ENCODE peak calls at places on chromosomes 2 and 18, in seven cellular contexts. One of them, this sample, is unnamed.

GRCh38 chr2:219272351-219272750 is 6.8 kb upstream of the DNAJB2 start:
- DNase-seq in endothelial cell: no peak
- DNase-seq in NCI-H2171 treated with DMSO at 0.1 percent for 48 hours: no peak
- DNase-seq in activated T-cell treated with anti-CD3 and anti-CD28 coated beads for 1 hour: no peak
- DNase-seq in fibroblast of mammary gland: no peak
- DNase-seq in stimulated activated CD4-positive, alpha-beta T cell treated with anti-CD3 and anti-CD28 coated beads, Interleukin-2, amount 100 ng/mL, for 48 hours: no peak
- DNase-seq in iris pigment epithelial cell: no peak
- DNase-seq in this sample: no peak

GRCh38 chr18:32753656-32754221 is 19.1 kb downstream of the KLHL14 start:
- DNase-seq in fibroblast of mammary gland: no peak
- DNase-seq in activated T-cell treated with anti-CD3 and anti-CD28 coated beads for 1 hour: no peak
- DNase-seq in stimulated activated CD4-positive, alpha-beta T cell treated with anti-CD3 and anti-CD28 coated beads, Interleukin-2, amount 100 ng/mL, for 48 hours: no peak
- DNase-seq in endothelial cell: no peak
- DNase-seq in iris pigment epithelial cell: no peak
- DNase-seq in NCI-H2171 treated with DMSO at 0.1 percent for 48 hours: no peak
- DNase-seq in this sample: no peak

GRCh38 chr2:20609349-20609994 is 41.4 kb downstream of the HS1BP3 start:
- DNase-seq in iris pigment epithelial cell: peak
- DNase-seq in stimulated activated CD4-positive, alpha-beta T cell treated with anti-CD3 and anti-CD28 coated beads, Interleukin-2, amount 100 ng/mL, for 48 hours: no peak
- DNase-seq in NCI-H2171 treated with DMSO at 0.1 percent for 48 hours: peak
- DNase-seq in activated T-cell treated with anti-CD3 and anti-CD28 coated beads for 1 hour: no peak
- DNase-seq in endothelial cell: no peak
- DNase-seq in fibroblast of mammary gland: peak
- DNase-seq in this sample: no peak

GRCh38 chr2:142980246-142981068 is 103.0 kb downstream of the KYNU start:
- DNase-seq in fibroblast of mammary gland: peak
- DNase-seq in iris pigment epithelial cell: peak
- DNase-seq in stimulated activated CD4-positive, alpha-beta T cell treated with anti-CD3 and anti-CD28 coated beads, Interleukin-2, amount 100 ng/mL, for 48 hours: no peak
- DNase-seq in endothelial cell: no peak
- DNase-seq in NCI-H2171 treated with DMSO at 0.1 percent for 48 hours: peak
- DNase-seq in activated T-cell treated with anti-CD3 and anti-CD28 coated beads for 1 hour: no peak
- DNase-seq in this sample: no peak

GRCh38 chr2:19207452-19207851 is 151.0 kb downstream of the OSR1 start:
- DNase-seq in stimulated activated CD4-positive, alpha-beta T cell treated with anti-CD3 and anti-CD28 coated beads, Interleukin-2, amount 100 ng/mL, for 48 hours: no peak
- DNase-seq in endothelial cell: no peak
- DNase-seq in fibroblast of mammary gland: no peak
- DNase-seq in activated T-cell treated with anti-CD3 and anti-CD28 coated beads for 1 hour: no peak
- DNase-seq in iris pigment epithelial cell: no peak
- DNase-seq in NCI-H2171 treated with DMSO at 0.1 percent for 48 hours: peak
- DNase-seq in this sample: no peak

GRCh38 chr2:83665894-83666293 is 793.2 kb downstream of the SUCLG1 start:
- DNase-seq in NCI-H2171 treated with DMSO at 0.1 percent for 48 hours: no peak
- DNase-seq in iris pigment epithelial cell: peak
- DNase-seq in fibroblast of mammary gland: peak
- DNase-seq in stimulated activated CD4-positive, alpha-beta T cell treated with anti-CD3 and anti-CD28 coated beads, Interleukin-2, amount 100 ng/mL, for 48 hours: no peak
- DNase-seq in endothelial cell: no peak
- DNase-seq in activated T-cell treated with anti-CD3 and anti-CD28 coated beads for 1 hour: no peak
- DNase-seq in this sample: no peak

GRCh38 chr2:41698787-41699422 is 348.9 kb upstream of the PKDCC start:
- DNase-seq in NCI-H2171 treated with DMSO at 0.1 percent for 48 hours: no peak
- DNase-seq in stimulated activated CD4-positive, alpha-beta T cell treated with anti-CD3 and anti-CD28 coated beads, Interleukin-2, amount 100 ng/mL, for 48 hours: no peak
- DNase-seq in endothelial cell: peak
- DNase-seq in activated T-cell treated with anti-CD3 and anti-CD28 coated beads for 1 hour: no peak
- DNase-seq in fibroblast of mammary gland: peak
- DNase-seq in iris pigment epithelial cell: no peak
- DNase-seq in this sample: no peak

GRCh38 chr18:76765649-76766048 is 56.7 kb upstream of the ZNF236 start:
- DNase-seq in endothelial cell: no peak
- DNase-seq in stimulated activated CD4-positive, alpha-beta T cell treated with anti-CD3 and anti-CD28 coated beads, Interleukin-2, amount 100 ng/mL, for 48 hours: no peak
- DNase-seq in activated T-cell treated with anti-CD3 and anti-CD28 coated beads for 1 hour: no peak
- DNase-seq in iris pigment epithelial cell: peak
- DNase-seq in NCI-H2171 treated with DMSO at 0.1 percent for 48 hours: peak
- DNase-seq in fibroblast of mammary gland: peak
- DNase-seq in this sample: no peak

GRCh38 chr2:183125659-183126341 is 1.6 kb downstream of the NUP35 start:
- DNase-seq in NCI-H2171 treated with DMSO at 0.1 percent for 48 hours: no peak
- DNase-seq in iris pigment epithelial cell: no peak
- DNase-seq in endothelial cell: no peak
- DNase-seq in stimulated activated CD4-positive, alpha-beta T cell treated with anti-CD3 and anti-CD28 coated beads, Interleukin-2, amount 100 ng/mL, for 48 hours: no peak
- DNase-seq in fibroblast of mammary gland: no peak
- DNase-seq in activated T-cell treated with anti-CD3 and anti-CD28 coated beads for 1 hour: no peak
- DNase-seq in this sample: no peak

GRCh38 chr2:73961823-73962615 is 22.7 kb upstream of the TET3 start:
- DNase-seq in NCI-H2171 treated with DMSO at 0.1 percent for 48 hours: no peak
- DNase-seq in activated T-cell treated with anti-CD3 and anti-CD28 coated beads for 1 hour: no peak
- DNase-seq in stimulated activated CD4-positive, alpha-beta T cell treated with anti-CD3 and anti-CD28 coated beads, Interleukin-2, amount 100 ng/mL, for 48 hours: no peak
- DNase-seq in fibroblast of mammary gland: no peak
- DNase-seq in iris pigment epithelial cell: no peak
- DNase-seq in endothelial cell: no peak
- DNase-seq in this sample: no peak

GRCh38 chr2:191895195-191895594 is 48.3 kb upstream of the CAVIN2 start:
- DNase-seq in iris pigment epithelial cell: no peak
- DNase-seq in fibroblast of mammary gland: no peak
- DNase-seq in NCI-H2171 treated with DMSO at 0.1 percent for 48 hours: no peak
- DNase-seq in activated T-cell treated with anti-CD3 and anti-CD28 coated beads for 1 hour: no peak
- DNase-seq in endothelial cell: no peak
- DNase-seq in stimulated activated CD4-positive, alpha-beta T cell treated with anti-CD3 and anti-CD28 coated beads, Interleukin-2, amount 100 ng/mL, for 48 hours: no peak
- DNase-seq in this sample: no peak

GRCh38 chr2:166090900-166091299 is 36.9 kb downstream of the SCN1A start:
- DNase-seq in NCI-H2171 treated with DMSO at 0.1 percent for 48 hours: no peak
- DNase-seq in iris pigment epithelial cell: peak
- DNase-seq in endothelial cell: no peak
- DNase-seq in activated T-cell treated with anti-CD3 and anti-CD28 coated beads for 1 hour: no peak
- DNase-seq in stimulated activated CD4-positive, alpha-beta T cell treated with anti-CD3 and anti-CD28 coated beads, Interleukin-2, amount 100 ng/mL, for 48 hours: no peak
- DNase-seq in fibroblast of mammary gland: peak
- DNase-seq in this sample: no peak